ENCODE peak calls at places on chromosomes 6 and 20, in four cellular contexts. R is CD4-positive, alpha-beta memory T cell; I is left ventricle myocardium inferior; C is spleen. P is an unnamed sample. For H3K4me1, the result is how much of the 10 kb centered on the place peaks cover.

GRCh38 chr6:36285797-36286196 is 15.9 kb downstream of the PNPLA1 start:
- DNase-seq in R (no peak), I (no peak), C (no peak), P (no peak)

GRCh38 chr6:122853259-122853995 is 64.4 kb downstream of the SMPDL3A start:
- DNase-seq in R (no peak), I (no peak), C (no peak), P (no peak)

GRCh38 chr20:44438782-44439181 is 36.9 kb upstream of the TTPAL start:
- DNase-seq in R (no peak), I (no peak), C (no peak), P (no peak)

GRCh38 chr6:42075159-42075838 is 25.0 kb downstream of the TAF8 start:
- DNase-seq in R (peak), I (peak), C (peak), P (no peak)

GRCh38 chr6:10256113-10256690 is 158.7 kb downstream of the TFAP2A start:
- DNase-seq in R (no peak), I (no peak), C (no peak), P (no peak)

GRCh38 chr6:74731921-74732320 is 473.9 kb downstream of the COL12A1 start:
- DNase-seq in R (no peak), I (no peak), C (no peak), P (no peak)

GRCh38 chr6:111631930-111632460 is 26.3 kb upstream of the TRAF3IP2 start:
- DNase-seq in R (no peak), I (no peak), C (peak), P (no peak)

GRCh38 chr6:17584241-17584803 is 15.8 kb upstream of the FAM8A1 start:
- DNase-seq in R (peak), I (no peak), C (no peak), P (no peak)

GRCh38 chr6:3549314-3549940 is 92.6 kb upstream of the SLC22A23 start:
- DNase-seq in R (no peak), I (no peak), C (no peak), P (no peak)

GRCh38 chr6:12163149-12163548 is 127.0 kb upstream of the EDN1 start:
- DNase-seq in R (peak), I (no peak), C (peak), P (no peak)

GRCh38 chr20:49742948-49743347 is 29.3 kb upstream of the B4GALT5 start:
- DNase-seq in R (no peak), I (no peak), C (no peak), P (no peak)

GRCh38 chr6:162612613-162613012 is 115.0 kb downstream of the PRKN start:
- DNase-seq in R (no peak), I (no peak), C (no peak), P (no peak)

GRCh38 chr6:38080889-38081288 is 261.4 kb downstream of the ZFAND3 start:
- DNase-seq in R (no peak), I (no peak), C (no peak), P (no peak)

GRCh38 chr20:13302647-13303425 is 81.8 kb downstream of the ISM1 start:
- DNase-seq in R (peak), I (no peak), C (no peak), P (no peak)

GRCh38 chr6:16109659-16110300 is 19.1 kb upstream of the MYLIP start:
- DNase-seq in R (no peak), I (no peak), C (no peak), P (no peak)

GRCh38 chr6:36605560-36606391 is 11.6 kb downstream of the SRSF3 start:
- DNase-seq in R (no peak), I (no peak), C (no peak), P (no peak)

GRCh38 chr6:135193221-135193620 is 12.1 kb downstream of the MYB start:
- DNase-seq in R (no peak), I (no peak), C (no peak), P (no peak)

GRCh38 chr6:13354331-13355042 is 26.1 kb upstream of the TBC1D7 start:
- DNase-seq in R (no peak), I (no peak), C (no peak), P (no peak)

GRCh38 chr6:20217900-20218299 is 5.6 kb upstream of the MBOAT1 start:
- DNase-seq in R (no peak), I (no peak), C (no peak), P (no peak)

GRCh38 chr20:5975778-5976177 is 25.3 kb downstream of the MCM8 start:
- DNase-seq in R (no peak), I (no peak), C (no peak), P (no peak)

GRCh38 chr6:54921891-54922290 is 75.3 kb downstream of the FAM83B start:
- DNase-seq in R (no peak), I (no peak), C (no peak), P (no peak)

GRCh38 chr20:47258745-47259695 is 97.5 kb downstream of the ZMYND8 start:
- DNase-seq in R (no peak), I (peak), C (no peak), P (no peak)

GRCh38 chr20:46757754-46758678 is 48.6 kb downstream of the SLC2A10 start:
- DNase-seq in R (peak), I (peak), C (no peak), P (no peak)

GRCh38 chr6:147507162-147508072 is 1.1 kb upstream of the SAMD5 start:
- DNase-seq in R (no peak), I (peak), C (no peak), P (no peak)

GRCh38 chr6:84447651-84448050 is 220.2 kb upstream of the CEP162 start:
- DNase-seq in R (no peak), I (no peak), C (no peak), P (no peak)

GRCh38 chr20:52192296-52193007 is 873 bp upstream of the ZFP64 start:
- DNase-seq in R (no peak), I (peak), C (no peak), P (no peak)

GRCh38 chr20:52684911-52685310 is 287.2 kb upstream of the TSHZ2 start:
- DNase-seq in R (no peak), I (no peak), C (no peak), P (no peak)

GRCh38 chr6:101626264-101626663 is 232.8 kb downstream of the GRIK2 start:
- DNase-seq in R (no peak), I (no peak), C (peak), P (no peak)

GRCh38 chr6:157488058-157488457 is 107.1 kb downstream of the ZDHHC14 start:
- DNase-seq in R (no peak), I (no peak), C (no peak), P (no peak)

GRCh38 chr20:38673731-38674177 is 50.5 kb upstream of the SLC32A1 start:
- DNase-seq in R (no peak), I (no peak), C (no peak), P (peak)

GRCh38 chr6:111381126-111381525 is 101.9 kb downstream of the REV3L start:
- DNase-seq in R (no peak), I (no peak), C (no peak), P (no peak)

GRCh38 chr20:62893700-62894099 is 32.1 kb upstream of the TCFL5 start:
- DNase-seq in R (no peak), I (peak), C (no peak), P (peak)

GRCh38 chr20:44264287-44264686 is 17.2 kb downstream of the GDAP1L1 start:
- DNase-seq in R (no peak), I (no peak), C (no peak), P (no peak)

GRCh38 chr6:21115111-21115510 is 478.4 kb upstream of the SOX4 start:
- DNase-seq in R (no peak), I (no peak), C (no peak), P (no peak)

GRCh38 chr20:53773792-53774371 is 180.2 kb upstream of the ZNF217 start:
- DNase-seq in R (no peak), I (no peak), C (no peak), P (peak)

GRCh38 chr20:13034115-13034514 is 25.3 kb downstream of the SPTLC3 start:
- DNase-seq in R (no peak), I (no peak), C (no peak), P (no peak)

GRCh38 chr6:108260126-108260808 is 573 bp downstream of the SNX3 start:
- DNase-seq in R (peak), I (peak), C (peak), P (no peak)

GRCh38 chr20:11031300-11031699 is 357.5 kb upstream of the JAG1 start:
- DNase-seq in R (no peak), I (no peak), C (no peak), P (no peak)

GRCh38 chr6:87929843-87930288 is 117.8 kb upstream of the SPACA1 start:
- DNase-seq in R (peak), I (peak), C (peak), P (no peak)

GRCh38 chr6:170096191-170096802 is 194.6 kb downstream of the DLL1 start:
- DNase-seq in R (no peak), I (no peak), C (peak), P (no peak)

DNA sequence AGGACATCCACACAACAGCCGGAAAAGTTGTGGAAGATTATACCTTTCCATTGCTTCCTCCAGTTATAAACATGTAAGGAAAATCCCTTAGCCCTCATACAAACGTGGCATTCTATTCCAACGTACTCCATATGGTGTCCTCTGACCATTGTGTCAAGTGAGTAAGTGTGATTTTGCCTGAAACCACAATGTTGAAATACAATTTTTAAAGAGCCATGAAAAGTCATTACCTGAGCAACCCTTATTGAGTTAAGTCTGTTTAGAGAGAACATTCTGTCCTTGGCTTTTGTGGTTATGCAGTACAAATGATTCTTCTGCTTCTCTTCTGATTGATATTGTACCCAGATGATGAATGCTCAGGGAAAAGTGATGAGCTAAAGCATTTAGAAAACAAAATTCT is 530.1 kb downstream of the HAO1 start:
- DNase-seq in R (no peak), I (no peak), C (no peak), P (no peak)
- H3K27ac ChIP-seq in R (no peak), I (no peak), C (no peak), P (no peak)

DNA sequence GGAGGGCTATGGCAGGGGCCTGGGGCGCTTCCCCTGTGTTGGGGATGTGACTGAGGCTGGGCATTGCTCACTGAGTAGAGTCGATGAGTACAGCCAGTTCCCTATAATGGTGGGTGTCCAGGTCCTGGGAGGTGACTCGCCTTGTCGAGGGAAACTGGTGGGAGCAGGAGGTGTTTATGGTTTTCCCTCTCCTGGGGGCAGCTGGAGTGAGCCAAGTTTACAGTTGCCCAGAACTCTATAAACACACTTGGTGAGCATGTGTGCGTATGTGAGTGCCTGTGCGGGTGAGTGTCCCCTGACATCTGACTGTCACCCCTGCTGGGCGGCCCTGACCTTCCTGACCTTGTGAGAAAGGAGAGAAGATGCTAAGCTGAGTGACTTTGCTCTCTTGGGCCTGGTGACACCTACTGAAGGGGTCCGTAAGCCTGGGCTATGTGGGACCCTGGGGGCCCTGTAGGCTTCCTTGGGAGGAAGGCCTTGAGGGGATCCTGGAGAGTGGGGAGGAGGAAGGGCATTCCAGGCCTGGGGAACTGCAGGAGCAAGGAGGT is 65.9 kb downstream of the VEGFA start:
- DNase-seq in R (no peak), I (no peak), C (no peak), P (no peak)
- H3K4me1 ChIP-seq in R (under half), I (under half), C (under half), P (under half)

DNA sequence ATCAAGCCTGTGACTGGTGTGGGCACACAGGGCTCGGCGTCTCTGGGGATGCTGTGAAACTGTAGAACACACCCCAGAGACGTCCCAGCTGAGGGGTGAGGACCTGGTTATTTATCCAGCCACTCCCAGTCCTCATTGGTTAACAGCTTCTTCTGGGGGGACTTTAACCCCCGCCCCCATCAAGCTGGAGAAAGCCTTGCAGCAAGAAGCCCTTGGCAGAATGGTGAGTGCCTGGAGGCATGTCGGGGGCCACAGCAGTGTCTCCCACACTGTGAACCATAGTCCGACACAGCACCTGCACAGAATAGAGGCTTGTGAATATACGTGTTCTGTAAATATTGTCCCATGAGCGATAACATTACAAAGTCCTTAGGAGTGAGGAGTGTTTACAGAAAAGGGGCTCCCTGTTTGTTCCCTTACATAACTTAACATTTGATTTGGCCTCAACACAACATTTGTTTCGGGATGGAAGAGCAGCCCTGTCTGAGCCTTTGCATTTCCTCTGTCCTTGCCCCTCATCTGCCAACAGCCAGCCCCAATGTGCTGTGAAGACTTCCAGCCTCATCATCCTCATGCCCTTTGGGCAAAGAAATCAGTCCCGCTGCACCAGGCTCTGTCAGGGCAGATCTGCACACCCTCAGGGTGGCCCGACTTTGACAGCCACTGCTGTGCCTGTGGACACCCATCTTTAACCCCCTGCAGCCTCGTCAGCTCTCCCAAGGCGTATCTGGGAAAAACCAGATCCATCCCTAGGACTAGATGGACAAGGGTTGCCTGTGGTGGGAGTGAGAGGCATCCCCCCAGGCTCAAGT is 2.2 kb upstream of the RRBP1 start:
- DNase-seq in R (no peak), I (no peak), C (no peak), P (peak)
- H3K27ac ChIP-seq in R (no peak), I (no peak), C (no peak), P (no peak)

DNA sequence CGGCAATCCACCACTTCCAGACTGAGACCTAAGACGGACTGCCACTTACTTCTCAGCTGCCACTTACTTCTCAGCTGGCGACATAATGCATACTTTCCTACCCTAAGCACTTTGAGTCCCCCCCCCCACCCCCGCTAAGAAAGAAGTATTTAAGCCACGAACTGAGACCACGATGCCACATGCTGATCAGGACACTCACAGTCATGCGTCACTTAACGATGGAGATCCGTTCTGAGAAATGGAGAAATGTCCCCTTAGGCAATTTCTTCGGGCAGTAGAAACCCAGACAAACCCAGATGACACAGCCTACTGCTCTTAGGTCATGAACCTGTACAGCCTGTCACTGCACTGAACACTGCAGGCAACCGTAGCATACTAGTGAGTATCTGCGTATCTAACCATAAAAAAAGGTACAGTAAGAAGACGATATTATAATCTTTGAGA is 690 bp downstream of the IFNGR1 start:
- DNase-seq in R (peak), I (no peak), C (no peak), P (no peak)
- H3K4me1 ChIP-seq in R (half or more), I (half or more), C (half or more), P (under half)

DNA sequence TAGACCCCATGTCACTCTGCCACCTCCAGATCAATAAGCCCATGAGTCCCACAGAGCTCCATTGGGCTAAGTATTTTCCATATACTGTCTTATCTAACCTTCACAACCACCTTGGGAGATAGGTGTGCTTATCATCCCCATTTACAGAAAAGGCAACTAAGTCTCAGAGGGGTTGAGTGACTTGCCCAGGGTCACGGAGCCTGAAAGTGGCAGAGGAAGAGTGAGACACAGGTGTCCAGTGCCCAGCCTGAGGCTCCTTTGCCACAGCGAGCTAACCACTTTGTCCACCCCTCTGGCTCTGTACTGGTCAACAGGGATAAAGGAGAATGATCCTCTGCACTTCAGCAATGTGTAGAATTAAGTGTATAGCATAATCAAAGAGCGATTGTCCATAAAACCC is 124.5 kb downstream of the GMDS start:
- DNase-seq in R (no peak), I (no peak), C (no peak), P (no peak)
- H3K27ac ChIP-seq in R (no peak), I (no peak), C (no peak), P (no peak)

GRCh38 chr6:6661191-6661590 is 72.7 kb downstream of the LY86 start:
- DNase-seq in R (no peak), I (no peak), C (no peak), P (no peak)

GRCh38 chr6:6660339-6661045 is 72.0 kb downstream of the LY86 start:
- DNase-seq in R (no peak), I (no peak), C (no peak), P (no peak)

GRCh38 chr6:6665505-6665904 is 77.0 kb downstream of the LY86 start:
- DNase-seq in R (no peak), I (no peak), C (no peak), P (no peak)

GRCh38 chr6:6659600-6660327 is 71.2 kb downstream of the LY86 start:
- DNase-seq in R (no peak), I (no peak), C (no peak), P (no peak)

GRCh38 chr6:6661684-6662083 is 73.2 kb downstream of the LY86 start:
- DNase-seq in R (no peak), I (no peak), C (no peak), P (no peak)
- H3K4me1 ChIP-seq in R (under half), I (half or more), C (under half), P (under half)

GRCh38 chr6:27238010-27238983 is 9.2 kb upstream of the PRSS16 start:
- DNase-seq in R (no peak), I (no peak), C (no peak), P (no peak)
- H3K27ac ChIP-seq in R (no peak), I (no peak), C (no peak), P (no peak)

DNA sequence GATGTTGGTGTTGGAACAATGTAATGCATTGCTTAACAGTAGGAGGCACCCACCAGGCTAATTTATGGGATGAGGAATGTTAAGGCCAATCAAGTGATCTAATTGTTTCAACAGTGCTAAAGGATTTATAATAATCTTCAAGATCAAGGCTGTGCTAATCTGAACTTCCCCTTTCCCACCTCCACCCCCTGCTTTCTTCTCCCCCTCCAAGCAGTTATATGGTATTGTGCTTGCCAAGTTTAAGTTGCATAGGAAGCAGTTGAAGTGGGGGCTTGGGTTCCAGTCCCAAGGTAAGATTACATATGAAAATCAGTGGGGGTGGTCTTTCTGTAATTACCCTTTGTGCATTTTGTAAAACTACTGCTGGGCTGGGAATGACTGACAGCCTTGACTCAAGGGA is 89.3 kb upstream of the BACH2 start:
- DNase-seq in R (no peak), I (no peak), C (no peak), P (no peak)
- H3K4me1 ChIP-seq in R (under half), I (under half), C (under half), P (under half)

GRCh38 chr6:140440223-140440810 is 1065.9 kb upstream of the CITED2 start:
- DNase-seq in R (no peak), I (no peak), C (no peak), P (no peak)
- H3K27ac ChIP-seq in R (no peak), I (peak), C (no peak), P (no peak)

DNA sequence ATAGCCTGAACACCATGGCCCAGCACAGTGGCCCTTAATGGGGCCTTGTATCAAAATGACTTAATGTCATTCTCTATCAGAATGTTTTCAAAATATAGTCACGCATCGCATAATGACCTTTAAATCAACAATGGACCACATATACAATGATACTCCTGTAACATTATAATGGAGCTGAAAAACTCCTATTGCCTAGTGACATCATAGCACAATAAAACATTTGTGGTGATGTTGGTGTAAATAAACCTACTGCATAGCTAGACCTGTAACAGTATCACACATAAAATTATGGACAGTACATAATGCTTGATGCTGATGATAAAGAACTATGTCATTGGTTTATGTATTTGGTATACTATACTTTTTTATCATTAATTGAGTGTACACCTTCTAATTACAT is 9.3 kb downstream of the ELOVL5 start:
- DNase-seq in R (no peak), I (no peak), C (no peak), P (no peak)
- H3K4me1 ChIP-seq in R (half or more), I (half or more), C (half or more), P (under half)

P was measured in RWPE2.